ENCODE peak calls at places on chromosomes 11 and 22, in four cellular contexts. C is activated gamma-delta T cell treated with anti-CD3 and anti-CD28 coated beads, Interleukin-2, amount 50 U/mL, for 16 hours; F is AG20443; I is HTR-8/SVneo. S is an unnamed sample.

GRCh38 chr11:47886096-47886495 is 37.9 kb upstream of the NUP160 start:
- DNase-seq in C (no peak), F (peak), I (peak), S (peak)

GRCh38 chr11:131504199-131504949 is 134.0 kb downstream of the NTM start:
- DNase-seq in C (no peak), F (no peak), I (no peak), S (peak)

GRCh38 chr11:12687216-12687623 is 13.0 kb downstream of the TEAD1 start:
- DNase-seq in C (no peak), F (no peak), I (no peak), S (no peak)

GRCh38 chr11:259374-259773 is 18.8 kb upstream of the NLRP6 start:
- DNase-seq in C (no peak), F (no peak), I (no peak), S (no peak)

GRCh38 chr11:76610871-76611475 is 59.6 kb downstream of the LRRC32 start:
- DNase-seq in C (no peak), F (no peak), I (no peak), S (no peak)

GRCh38 chr22:40247976-40248375 is 70.3 kb downstream of the TNRC6B start:
- DNase-seq in C (peak), F (no peak), I (no peak), S (no peak)

GRCh38 chr11:85718991-85719807 is 33.2 kb upstream of the CCDC89 start:
- DNase-seq in C (no peak), F (peak), I (peak), S (peak)

GRCh38 chr11:5367461-5368074 is 16.0 kb upstream of the OR51M1 start:
- DNase-seq in C (no peak), F (peak), I (no peak), S (peak)

GRCh38 chr11:78796956-78797355 is 222.3 kb upstream of the NARS2 start:
- DNase-seq in C (no peak), F (no peak), I (no peak), S (peak)

GRCh38 chr11:71183878-71184277 is 68.5 kb downstream of the SHANK2 start:
- DNase-seq in C (no peak), F (no peak), I (no peak), S (no peak)

GRCh38 chr11:73344191-73344607 is 32.0 kb upstream of the RELT start:
- DNase-seq in C (no peak), F (no peak), I (no peak), S (no peak)

GRCh38 chr22:37805878-37806277 is 1.9 kb upstream of the GCAT start:
- DNase-seq in C (no peak), F (no peak), I (no peak), S (no peak)

GRCh38 chr11:113991718-113992458 is 17.0 kb downstream of the HTR3A start:
- DNase-seq in C (no peak), F (no peak), I (no peak), S (no peak)

GRCh38 chr11:78465169-78465942 is 47.7 kb upstream of the GAB2 start:
- DNase-seq in C (peak), F (no peak), I (no peak), S (no peak)

GRCh38 chr11:62484352-62484751 is 62.3 kb downstream of the AHNAK start:
- DNase-seq in C (no peak), F (no peak), I (no peak), S (no peak)

GRCh38 chr22:33110562-33111163 is 52.5 kb upstream of the SYN3 start:
- DNase-seq in C (no peak), F (peak), I (no peak), S (peak)

GRCh38 chr22:24181996-24182560 is 791 bp downstream of the SUSD2 start:
- DNase-seq in C (no peak), F (no peak), I (no peak), S (no peak)

GRCh38 chr11:114321621-114322257 is 25.5 kb downstream of the NNMT start:
- DNase-seq in C (no peak), F (peak), I (no peak), S (peak)

GRCh38 chr22:37547249-37547741 is 13.0 kb upstream of the CDC42EP1 start:
- DNase-seq in C (no peak), F (no peak), I (no peak), S (peak)

GRCh38 chr11:28460348-28460747 is 352.2 kb downstream of the METTL15 start:
- DNase-seq in C (no peak), F (no peak), I (no peak), S (no peak)

GRCh38 chr22:48864748-48865147 is 962.9 kb downstream of the BRD1 start:
- DNase-seq in C (no peak), F (no peak), I (no peak), S (no peak)

GRCh38 chr11:130700092-130700491 is 216.2 kb downstream of the SNX19 start:
- DNase-seq in C (no peak), F (no peak), I (no peak), S (no peak)

GRCh38 chr11:117613521-117613920 is 183.5 kb downstream of the DSCAML1 start:
- DNase-seq in C (no peak), F (no peak), I (no peak), S (no peak)

GRCh38 chr11:1119282-1120146 is 38.2 kb upstream of the MUC5AC start:
- DNase-seq in C (no peak), F (no peak), I (no peak), S (no peak)

GRCh38 chr11:1086171-1087102 is 11.8 kb downstream of the MUC2 start:
- DNase-seq in C (no peak), F (no peak), I (no peak), S (no peak)

GRCh38 chr11:65887723-65888162 is 528 bp downstream of the FIBP start:
- DNase-seq in C (no peak), F (peak), I (no peak), S (peak)

GRCh38 chr11:93330446-93330984 is at the start of gene DEUP1:
- DNase-seq in C (no peak), F (peak), I (no peak), S (peak)

GRCh38 chr11:13354335-13354734 is 76.7 kb downstream of the BMAL1 start:
- DNase-seq in C (no peak), F (peak), I (peak), S (peak)

GRCh38 chr22:44192098-44192810 is 11.5 kb downstream of the PARVG start:
- DNase-seq in C (no peak), F (no peak), I (no peak), S (no peak)

GRCh38 chr22:24190566-24191208 is 9.4 kb downstream of the SUSD2 start:
- DNase-seq in C (no peak), F (no peak), I (no peak), S (no peak)

GRCh38 chr11:129731316-129731715 is 84.3 kb upstream of the TMEM45B start:
- DNase-seq in C (no peak), F (no peak), I (no peak), S (no peak)

GRCh38 chr11:20357150-20357549 is 6.4 kb upstream of the HTATIP2 start:
- DNase-seq in C (no peak), F (no peak), I (no peak), S (no peak)

GRCh38 chr11:68669301-68670090 is 14.8 kb upstream of the GAL start:
- DNase-seq in C (no peak), F (no peak), I (no peak), S (no peak)

GRCh38 chr22:17786435-17787158 is 12.3 kb upstream of the BID start:
- DNase-seq in C (no peak), F (peak), I (no peak), S (no peak)

GRCh38 chr11:78350101-78350645 is 67.4 kb downstream of the GAB2 start:
- DNase-seq in C (no peak), F (no peak), I (no peak), S (peak)

GRCh38 chr11:14567064-14567651 is 47.0 kb upstream of the PSMA1 start:
- DNase-seq in C (no peak), F (no peak), I (no peak), S (no peak)